ENCODE peak calls at places on chromosomes 5 and 9, in four cellular contexts. M is fibroblast of lung, X is WERI-Rb-1, D is OCI-LY7. W is an unnamed sample.

GRCh38 chr9:110714314-110714713 is 45.7 kb downstream of the MUSK start:
- DNase-seq in M (peak), X (no peak), D (no peak), W (no peak)

GRCh38 chr5:79093762-79094161 is 17.8 kb upstream of the BHMT start:
- DNase-seq in X (peak), D (no peak), M (no peak), W (no peak)

GRCh38 chr9:130482463-130482862 is 37.7 kb downstream of the ASS1 start:
- DNase-seq in D (no peak), X (no peak), M (no peak), W (no peak)

GRCh38 chr5:180330810-180331646 is 22.1 kb downstream of the GFPT2 start:
- DNase-seq in D (no peak), X (no peak), M (peak), W (peak)

GRCh38 chr5:997001-997474 is 11.6 kb upstream of the NKD2 start:
- DNase-seq in D (no peak), M (no peak), X (peak), W (no peak)

GRCh38 chr9:118652258-118652657 is 717.0 kb downstream of the BRINP1 start:
- DNase-seq in D (no peak), X (no peak), M (no peak), W (no peak)

GRCh38 chr9:20844916-20845315 is 160.9 kb downstream of the FOCAD start:
- DNase-seq in D (no peak), M (no peak), X (no peak), W (no peak)

GRCh38 chr5:54745599-54745998 is 228.0 kb downstream of the SNX18 start:
- DNase-seq in X (no peak), M (no peak), D (no peak), W (no peak)

GRCh38 chr9:104503963-104504362 is at the start of gene OR13F1:
- DNase-seq in D (no peak), M (no peak), X (no peak), W (no peak)

GRCh38 chr5:170632985-170633234 is 129.1 kb downstream of the KCNIP1 start:
- DNase-seq in M (no peak), D (peak), X (peak), W (no peak)

GRCh38 chr9:127776195-127776918 is 2.1 kb downstream of the SH2D3C start:
- DNase-seq in D (peak), M (no peak), X (peak), W (no peak)

GRCh38 chr9:125255781-125256391 is 5.7 kb upstream of the GAPVD1 start:
- DNase-seq in D (peak), X (peak), M (no peak), W (no peak)

GRCh38 chr9:99000480-99001395 is 57.0 kb downstream of the COL15A1 start:
- DNase-seq in D (peak), M (peak), X (peak), W (no peak)

DNA sequence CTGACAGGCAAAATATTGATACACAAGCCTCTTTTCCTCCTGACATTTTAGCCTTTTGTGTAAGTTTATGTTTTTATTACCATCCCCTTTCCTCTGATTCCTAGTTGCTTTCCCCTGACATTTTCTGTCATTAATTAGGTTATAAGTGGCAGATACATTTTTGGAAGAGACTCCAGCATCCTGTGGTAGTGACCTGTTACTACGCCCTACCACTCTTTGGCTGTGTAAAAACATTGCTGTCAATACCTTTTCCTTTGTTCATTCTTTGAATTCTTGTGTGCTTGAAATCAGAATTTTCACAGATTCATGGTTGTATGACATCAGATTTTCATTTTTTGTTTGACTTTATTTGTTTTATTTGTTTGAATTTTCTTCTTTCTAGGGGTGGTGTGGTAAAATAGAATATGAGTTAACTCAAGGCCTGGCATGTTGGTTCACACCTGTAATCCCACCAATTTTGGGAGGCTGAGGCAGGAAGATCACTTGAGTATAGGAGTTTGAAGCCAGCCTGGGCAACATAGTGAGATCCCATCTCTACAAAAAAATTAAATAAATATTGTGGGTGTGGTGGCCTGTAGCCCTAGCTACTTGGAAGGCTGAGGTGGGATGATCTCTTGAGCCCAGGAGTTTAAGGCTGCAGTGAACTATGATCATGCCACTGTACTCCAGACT is 43.4 kb downstream of the UBE2R2 start:
- DNase-seq in M (peak), D (no peak), X (no peak), W (no peak)
- TF ChIP-seq CTCF in M (peak), D (peak), X (no peak), W (no peak)

DNA sequence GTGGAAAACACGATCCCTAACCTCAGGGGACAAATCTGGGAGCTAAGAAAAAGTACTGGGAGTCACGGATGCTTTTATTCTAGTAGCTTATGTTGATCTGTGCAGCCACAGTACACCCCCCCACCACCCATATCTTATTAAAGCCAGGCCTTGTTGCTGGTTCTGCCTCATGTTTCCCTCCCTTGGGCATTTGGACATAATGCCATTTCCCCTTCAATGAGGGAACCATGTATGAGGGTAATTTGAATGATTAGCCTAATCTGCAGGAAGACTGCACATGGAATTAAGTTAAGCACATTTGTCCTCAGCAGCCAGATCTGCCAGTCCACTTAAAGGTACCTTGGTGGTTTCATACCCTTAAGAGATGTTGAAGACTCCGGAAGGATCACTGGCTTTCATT is 102.0 kb downstream of the ARHGAP26 start:
- DNase-seq in M (no peak), D (no peak), X (peak), W (no peak)
- TF ChIP-seq CTCF in M (no peak), D (no peak), X (no peak), W (no peak)

GRCh38 chr5:113163328-113163727 is 186.7 kb downstream of the DCP2 start:
- DNase-seq in M (peak), D (no peak), X (no peak), W (no peak)

GRCh38 chr5:113162208-113162607 is 185.6 kb downstream of the DCP2 start:
- DNase-seq in D (no peak), M (peak), X (no peak), W (no peak)

GRCh38 chr5:113164016-113164415 is 187.4 kb downstream of the DCP2 start:
- DNase-seq in M (no peak), D (no peak), X (peak), W (no peak)

GRCh38 chr5:113161806-113162205 is 185.2 kb downstream of the DCP2 start:
- DNase-seq in D (no peak), X (peak), M (no peak), W (no peak)

GRCh38 chr5:113162770-113163169 is 186.2 kb downstream of the DCP2 start:
- DNase-seq in X (no peak), D (no peak), M (peak), W (no peak)
- TF ChIP-seq CTCF in X (no peak), D (no peak), M (no peak), W (no peak)

DNA sequence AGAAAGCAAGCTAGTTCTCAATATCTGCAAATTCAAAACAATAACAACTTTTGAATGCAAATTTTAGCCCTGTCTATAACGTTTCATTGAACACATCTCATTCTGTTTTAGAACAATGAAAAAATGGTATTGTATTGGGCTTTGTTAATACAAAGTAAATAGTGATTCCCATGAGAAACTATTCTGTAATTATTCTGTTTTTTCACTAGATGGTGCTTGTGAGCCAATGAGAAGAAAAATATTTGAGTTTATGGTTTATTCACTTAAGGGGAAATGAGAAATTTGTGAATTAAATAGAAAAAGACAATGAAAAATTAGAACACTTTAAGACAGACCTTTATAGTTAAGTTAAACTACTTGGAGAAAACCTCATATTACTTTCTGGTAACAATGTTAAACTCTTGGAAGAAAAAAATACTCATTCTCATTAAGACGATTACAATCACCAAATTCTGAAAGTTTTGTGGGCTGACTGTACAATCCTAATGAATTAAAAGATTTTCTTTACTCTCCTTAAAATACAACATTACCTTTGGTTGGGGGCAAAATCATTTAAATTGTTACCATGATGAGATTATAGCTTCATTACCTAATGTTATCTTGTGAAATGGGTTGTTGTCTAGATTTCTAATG is 127.0 kb downstream of the NNT start:
- DNase-seq in M (peak), X (no peak), D (peak), W (peak)
- TF ChIP-seq CTCF in M (peak), X (no peak), D (peak), W (peak)

GRCh38 chr5:146947181-146947941 is 68.8 kb upstream of the PPP2R2B start:
- DNase-seq in D (peak), M (no peak), X (peak), W (no peak)
- TF ChIP-seq CTCF in D (peak), M (no peak), X (peak), W (peak)

GRCh38 chr9:88971131-88971960 is 19.9 kb upstream of the S1PR3 start:
- DNase-seq in X (no peak), D (no peak), M (peak), W (no peak)
- TF ChIP-seq CTCF in X (no peak), D (no peak), M (no peak), W (no peak)

DNA sequence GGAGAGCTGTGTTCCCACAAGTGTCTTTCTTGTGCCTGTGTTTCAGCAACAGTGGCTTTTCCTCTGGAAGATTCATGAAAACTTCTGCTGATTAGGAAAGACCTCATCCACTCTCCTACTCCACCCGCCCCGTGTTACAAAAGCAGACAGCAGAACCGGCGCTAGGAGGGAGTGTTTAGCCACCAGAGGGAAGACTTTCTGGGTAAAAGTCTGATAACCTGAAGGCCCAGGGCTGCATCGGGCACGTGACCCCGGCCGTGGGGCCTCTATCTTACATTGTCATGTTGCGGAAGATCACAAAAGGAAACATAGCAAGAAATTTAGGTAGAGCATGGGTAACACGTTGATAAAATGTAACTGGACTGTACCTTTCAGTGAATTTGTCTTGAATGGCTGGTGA is 32.0 kb upstream of the DMRT2 start:
- DNase-seq in X (peak), D (peak), M (no peak), W (no peak)
- TF ChIP-seq CTCF in X (peak), D (peak), M (peak), W (peak)

GRCh38 chr9:91193658-91194391 is 167.9 kb downstream of the AUH start:
- DNase-seq in X (peak), M (peak), D (peak), W (peak)
- TF ChIP-seq CTCF in X (no peak), M (no peak), D (no peak), W (no peak)

GRCh38 chr5:129664336-129664937 is 83.5 kb upstream of the MINAR2 start:
- DNase-seq in M (peak), D (peak), X (peak), W (peak)
- TF ChIP-seq CTCF in M (peak), D (peak), X (peak), W (peak)

DNA sequence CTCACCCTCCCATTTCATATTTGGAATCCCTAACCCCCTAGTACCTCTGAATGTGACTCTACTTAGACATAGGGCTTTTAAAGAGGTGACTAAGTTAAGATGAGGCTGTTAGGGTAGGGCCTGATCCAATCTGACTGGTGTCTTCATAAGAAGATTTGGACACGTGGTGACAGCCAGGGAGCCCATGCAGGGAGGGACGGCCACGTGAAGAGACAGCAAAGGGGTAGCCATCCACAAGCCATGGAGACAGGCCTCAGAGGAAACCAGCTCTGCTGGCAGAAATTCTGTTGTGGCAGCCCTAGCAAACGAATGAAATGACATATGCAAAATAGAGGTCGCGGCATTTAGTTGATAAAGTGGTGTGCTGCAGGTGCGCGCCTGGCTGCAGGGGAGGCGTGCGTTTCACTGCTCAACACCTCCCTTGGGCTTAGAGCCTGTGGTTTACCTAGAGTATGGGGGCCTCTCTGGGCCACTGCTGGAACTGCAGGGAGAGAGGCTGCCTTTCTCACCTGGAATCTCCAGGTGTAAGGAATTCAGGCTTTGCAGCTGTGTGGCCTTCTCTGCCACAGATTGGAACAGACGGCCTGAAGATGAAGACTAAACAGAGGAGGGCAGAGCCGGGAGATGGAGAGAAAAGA is 7.1 kb upstream of the AFAP1L1 start:
- DNase-seq in X (peak), M (no peak), D (peak), W (no peak)
- TF ChIP-seq CTCF in X (peak), M (peak), D (peak), W (peak)

W was measured in AG09309.